ENCODE peak calls at places on chromosomes 6 and 20, in nine cellular contexts. M is CD4-positive, alpha-beta T cell; B is breast epithelium; A is left ventricle myocardium inferior; H is brain microvascular endothelial cell; Y is H9; R is heart right ventricle; D is IMR-90; X is right lobe of liver. N is an unnamed sample.

GRCh38 chr6:38319259-38320255 is 320.2 kb downstream of the BTBD9 start:
- DNase-seq in X (no peak), Y (peak), H (no peak), D (peak), B (no peak), M (no peak), R (no peak), A (no peak), N (no peak)

GRCh38 chr6:150549007-150549406 is 50.7 kb upstream of the PLEKHG1 start:
- DNase-seq in Y (no peak), D (no peak), B (no peak), A (no peak), H (no peak), R (no peak), X (no peak), M (no peak), N (no peak)

GRCh38 chr6:26045046-26045938 is 41.9 kb upstream of the HFE start:
- DNase-seq in A (peak), D (peak), B (peak), M (peak), Y (no peak), R (peak), X (peak), H (peak), N (peak)

GRCh38 chr6:42404494-42404893 is 47.2 kb downstream of the TRERF1 start:
- DNase-seq in D (peak), M (peak), R (no peak), A (no peak), B (no peak), X (no peak), Y (peak), H (peak), N (no peak)

GRCh38 chr6:5893295-5893694 is 113.4 kb downstream of the NRN1 start:
- DNase-seq in X (no peak), B (no peak), D (no peak), Y (no peak), H (no peak), R (no peak), M (no peak), A (no peak), N (no peak)

GRCh38 chr20:38770970-38771369 is 22.7 kb downstream of the ACTR5 start:
- DNase-seq in X (no peak), M (no peak), D (no peak), B (no peak), R (no peak), Y (no peak), H (no peak), A (no peak), N (no peak)

GRCh38 chr6:15657290-15657689 is 5.5 kb downstream of the DTNBP1 start:
- DNase-seq in B (no peak), X (no peak), H (no peak), R (no peak), M (no peak), A (no peak), Y (no peak), D (no peak), N (no peak)

GRCh38 chr6:32079566-32080290 is 29.4 kb downstream of the TNXB start:
- DNase-seq in B (no peak), Y (no peak), H (no peak), A (no peak), M (no peak), R (no peak), X (no peak), D (no peak), N (no peak)

GRCh38 chr20:46709459-46710148 is at the start of gene SLC2A10:
- DNase-seq in R (peak), Y (peak), A (peak), H (peak), M (no peak), X (peak), D (peak), B (no peak), N (peak)

GRCh38 chr6:165692106-165692653 is 29.1 kb upstream of the PDE10A start:
- DNase-seq in Y (no peak), H (peak), D (no peak), A (no peak), M (no peak), X (no peak), B (no peak), R (no peak), N (no peak)

GRCh38 chr6:5498579-5498899 is 237.2 kb downstream of the FARS2 start:
- DNase-seq in R (no peak), Y (no peak), A (no peak), B (no peak), X (no peak), H (no peak), D (peak), M (no peak), N (no peak)

GRCh38 chr6:29743568-29743967 is 20.3 kb downstream of the HLA-F start:
- DNase-seq in R (no peak), M (no peak), Y (no peak), A (no peak), D (no peak), B (no peak), X (no peak), H (no peak), N (no peak)

GRCh38 chr6:125765944-125766343 is 16.5 kb downstream of the HEY2 start:
- DNase-seq in B (no peak), H (no peak), X (no peak), M (no peak), A (no peak), D (no peak), Y (no peak), R (no peak), N (no peak)

GRCh38 chr6:125824946-125825786 is 34.4 kb downstream of the NCOA7 start:
- DNase-seq in B (no peak), H (no peak), R (no peak), A (no peak), D (no peak), M (no peak), Y (no peak), X (no peak), N (no peak)

GRCh38 chr6:106804238-106805016 is 170.1 kb downstream of the CD24 start:
- DNase-seq in D (no peak), R (no peak), H (no peak), A (no peak), B (no peak), Y (peak), M (no peak), X (no peak), N (no peak)

GRCh38 chr6:2807342-2808090 is 34.1 kb downstream of the SERPINB1 start:
- DNase-seq in A (no peak), Y (no peak), D (peak), M (no peak), H (no peak), R (no peak), B (no peak), X (no peak), N (no peak)

GRCh38 chr6:79557683-79558082 is 20.5 kb upstream of the LCA5 start:
- DNase-seq in B (no peak), Y (no peak), A (no peak), X (no peak), D (peak), R (no peak), M (no peak), H (no peak), N (no peak)

GRCh38 chr20:10893331-10893730 is 219.5 kb upstream of the JAG1 start:
- DNase-seq in M (no peak), B (no peak), R (no peak), D (no peak), Y (no peak), X (no peak), H (no peak), A (no peak), N (no peak)

GRCh38 chr20:58746551-58747399 is 54.2 kb downstream of the NPEPL1 start:
- DNase-seq in Y (no peak), X (no peak), M (no peak), A (no peak), H (no peak), B (no peak), R (no peak), D (no peak), N (no peak)

GRCh38 chr20:31841928-31842327 is 3.5 kb downstream of the FOXS1 start:
- DNase-seq in Y (no peak), A (no peak), D (peak), B (no peak), R (no peak), M (no peak), X (no peak), H (peak), N (peak)

GRCh38 chr20:41466836-41467619 is 100.4 kb upstream of the EMILIN3 start:
- DNase-seq in B (no peak), R (no peak), D (no peak), X (no peak), M (no peak), A (no peak), Y (no peak), H (no peak), N (no peak)

GRCh38 chr6:153401751-153402150 is 270.7 kb upstream of the RGS17 start:
- DNase-seq in R (no peak), B (no peak), D (no peak), H (no peak), M (no peak), A (no peak), X (no peak), Y (no peak), N (no peak)

DNA sequence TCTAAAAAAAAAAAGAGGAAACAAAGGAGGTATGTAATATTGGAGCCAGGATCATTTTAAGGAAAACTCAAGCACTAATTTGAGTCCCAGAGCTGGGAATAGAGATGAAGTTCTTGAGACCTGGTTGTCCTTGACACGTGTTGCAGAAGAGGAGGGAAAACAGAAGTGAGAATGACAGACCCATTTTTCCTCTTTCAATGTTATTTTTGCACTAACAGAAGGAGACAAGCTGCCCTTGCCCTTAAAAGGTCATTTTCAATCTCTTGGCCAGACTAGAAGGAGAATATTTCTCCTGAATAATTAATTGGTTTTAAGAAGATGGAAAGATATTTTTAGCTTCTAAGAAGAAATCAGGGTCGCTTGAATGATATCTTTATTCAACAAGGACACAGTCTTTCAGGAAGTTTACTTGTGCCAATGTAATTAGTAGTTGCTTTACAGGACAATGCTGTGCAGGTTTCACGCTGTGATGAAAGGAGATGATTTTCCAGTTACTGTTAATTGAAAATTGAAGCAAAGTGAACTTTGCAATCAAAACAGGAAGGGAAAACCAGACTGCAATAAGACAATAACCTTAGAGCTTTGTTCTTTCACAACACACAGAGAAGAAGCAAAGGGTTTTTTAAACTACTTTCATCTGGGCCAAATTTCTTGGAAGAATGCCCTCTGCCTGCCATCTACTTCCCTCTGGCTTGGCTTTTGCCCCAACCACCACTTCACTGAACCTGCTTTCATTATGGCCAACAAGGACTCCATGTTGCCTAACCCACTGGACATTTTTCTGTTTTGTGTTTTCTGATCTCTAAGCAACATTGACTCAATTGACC is 107.8 kb upstream of the SHLD1 start:
- DNase-seq in M (no peak), B (peak), D (no peak), H (no peak), R (no peak), Y (no peak), A (peak), X (no peak), N (no peak)
- H3K27ac ChIP-seq in M (no peak), B (peak), D (no peak), H (no peak), R (no peak), Y (no peak), A (peak), X (no peak), N (peak)

GRCh38 chr6:18211338-18211737 is 53.0 kb downstream of the DEK start:
- DNase-seq in B (no peak), X (no peak), M (no peak), A (no peak), Y (no peak), H (no peak), D (no peak), R (no peak), N (no peak)
- H3K27ac ChIP-seq in B (no peak), X (no peak), M (no peak), A (no peak), Y (no peak), H (no peak), D (no peak), R (no peak), N (no peak)

DNA sequence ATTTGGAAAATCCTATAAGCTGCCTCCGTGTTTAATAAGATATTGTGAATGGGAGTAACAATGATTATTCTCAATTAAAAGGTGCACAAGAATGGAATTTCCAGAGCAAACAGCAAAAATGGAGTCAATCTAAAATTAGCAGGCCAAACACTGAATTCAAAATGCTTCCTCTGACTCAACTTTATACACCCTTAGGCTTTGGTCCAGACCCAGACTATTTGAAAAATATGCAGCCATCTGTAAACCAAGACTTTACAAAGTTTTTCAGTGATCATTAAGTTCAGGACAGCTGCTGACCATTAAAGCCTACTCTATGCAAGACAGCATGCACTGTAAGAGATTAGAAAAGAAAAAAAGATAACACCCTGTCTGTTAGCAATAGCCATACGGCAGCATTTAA is 39.4 kb upstream of the CCN6 start:
- DNase-seq in Y (no peak), B (no peak), R (no peak), A (no peak), D (peak), X (no peak), M (no peak), H (no peak), N (no peak)
- H3K27ac ChIP-seq in Y (no peak), B (peak), R (no peak), A (peak), D (peak), X (no peak), M (no peak), H (peak), N (no peak)

GRCh38 chr20:21238400-21238799 is 64.7 kb upstream of the XRN2 start:
- DNase-seq in H (no peak), M (no peak), Y (no peak), B (no peak), R (peak), X (no peak), A (peak), D (no peak), N (no peak)
- H3K27ac ChIP-seq in H (no peak), M (no peak), Y (no peak), B (no peak), R (no peak), X (no peak), A (no peak), D (no peak), N (no peak)